ENCODE peak calls at places on chromosomes 13 and 19, in seven cellular contexts. P is CD14-positive monocyte; E is CD4-positive, alpha-beta memory T cell; G is WTC11; T is iris pigment epithelial cell; W is fibroblast of the conjunctiva; N is M059J. V is an unnamed sample.

GRCh38 chr19:13960863-13961784 is 8.8 kb downstream of the DCAF15 start:
- DNase-seq in N (no peak), G (no peak), P (no peak), W (no peak), E (no peak), T (no peak), V (no peak)

GRCh38 chr13:49308104-49308875 is 60.6 kb downstream of the CDADC1 start:
- DNase-seq in G (no peak), N (no peak), T (peak; percentile 56), E (no peak), P (no peak), W (peak; percentile 69), V (no peak)

GRCh38 chr19:16067205-16067938 is 8.9 kb upstream of the TPM4 start:
- DNase-seq in N (peak; percentile 93), T (peak; percentile 78), E (no peak), G (no peak), P (no peak), W (peak; percentile 88), V (peak; percentile 42)

GRCh38 chr13:110352735-110353134 is 45.7 kb downstream of the COL4A2 start:
- DNase-seq in G (peak; percentile 83), P (no peak), N (no peak), W (no peak), T (no peak), E (no peak), V (no peak)

GRCh38 chr19:11446652-11447301 is 11.3 kb downstream of the PRKCSH start:
- DNase-seq in P (no peak), E (peak; percentile 41), N (no peak), T (no peak), W (no peak), G (peak; percentile 88), V (peak; percentile 55)

GRCh38 chr13:111171629-111172028 is 56.5 kb downstream of the ARHGEF7 start:
- DNase-seq in E (no peak), T (no peak), N (no peak), P (no peak), W (no peak), G (no peak), V (no peak)

GRCh38 chr13:106155411-106155810 is 380.1 kb downstream of the EFNB2 start:
- DNase-seq in P (no peak), W (no peak), T (peak; percentile 36), N (peak; percentile 67), E (no peak), G (no peak), V (peak; percentile 86)

GRCh38 chr13:113179374-113180230 is 21.2 kb downstream of the PROZ start:
- DNase-seq in P (no peak), W (no peak), E (peak; percentile 53), T (peak; percentile 81), N (no peak), G (no peak), V (peak; percentile 36)

GRCh38 chr19:33558846-33559245 is 37.3 kb upstream of the PEPD start:
- DNase-seq in N (peak; percentile 16), P (no peak), G (no peak), T (no peak), E (no peak), W (no peak), V (no peak)

V was measured in ELR.